ENCODE peak calls at places on chromosomes 3 and 15, in ten cellular contexts. V is NCI-H1092 treated with DMSO at 0.1 percent for 48 hours; R is HuH-7; U is SK-N-SH; J is activated CD8-positive, alpha-beta memory T cell treated with anti-CD3 and anti-CD28 coated beads for 48 hours; W is stimulated activated CD8-positive, alpha-beta memory T cell treated with anti-CD3 and anti-CD28 coated beads, Interleukin-4, amount 100 ng/mL, for 4 hours; P is ELF-1; O is T-cell; M is hepatocyte; L is central memory CD8-positive, alpha-beta T cell. G is an unnamed sample.

GRCh38 chr3:194749631-194750271 is 64.1 kb downstream of the FAM43A start:
- DNase-seq in R (peak), O (no peak), L (no peak), M (peak), W (no peak), U (peak), P (peak), V (no peak), J (no peak), G (no peak)

GRCh38 chr3:94990952-94991705 is 928.3 kb downstream of the NSUN3 start:
- DNase-seq in M (no peak), U (no peak), P (no peak), J (no peak), R (no peak), W (no peak), L (no peak), O (no peak), V (no peak), G (no peak)

GRCh38 chr3:97662264-97662663 is 102.3 kb upstream of the ARL6 start:
- DNase-seq in J (no peak), L (no peak), R (no peak), M (no peak), U (no peak), P (no peak), O (no peak), V (no peak), W (no peak), G (no peak)

GRCh38 chr3:72345237-72345878 is 502.9 kb downstream of the SHQ1 start:
- DNase-seq in P (no peak), U (no peak), V (no peak), O (no peak), L (no peak), M (no peak), W (no peak), J (no peak), R (no peak), G (no peak)

GRCh38 chr3:49133226-49133951 is 539 bp upstream of the LAMB2 start:
- DNase-seq in P (peak), R (peak), L (no peak), J (no peak), O (no peak), M (peak), U (peak), V (peak), W (no peak), G (no peak)

GRCh38 chr15:51237816-51238215 is 100.6 kb downstream of the CYP19A1 start:
- DNase-seq in J (no peak), R (no peak), P (no peak), M (no peak), V (no peak), W (no peak), L (no peak), U (no peak), O (no peak), G (no peak)

GRCh38 chr3:127078626-127079025 is 95.7 kb downstream of the PLXNA1 start:
- DNase-seq in M (no peak), L (no peak), O (no peak), U (no peak), R (no peak), W (no peak), P (no peak), J (no peak), V (no peak), G (no peak)

GRCh38 chr15:70826634-70827033 is 27.3 kb downstream of the LARP6 start:
- DNase-seq in L (no peak), P (peak), M (peak), V (no peak), R (no peak), O (no peak), W (no peak), U (no peak), J (no peak), G (no peak)

GRCh38 chr15:96237002-96237401 is 93.5 kb upstream of the NR2F2 start:
- DNase-seq in J (no peak), U (no peak), M (no peak), O (no peak), R (no peak), V (no peak), W (no peak), P (no peak), L (no peak), G (no peak)

GRCh38 chr3:5731100-5731499 is 543.6 kb downstream of the EDEM1 start:
- DNase-seq in P (no peak), R (peak), L (no peak), U (peak), J (no peak), V (no peak), M (peak), W (no peak), O (no peak), G (peak)

GRCh38 chr15:65651831-65652749 is 30.4 kb downstream of the SLC24A1 start:
- DNase-seq in P (no peak), L (no peak), V (no peak), U (no peak), R (no peak), J (no peak), O (no peak), W (no peak), M (no peak), G (no peak)

GRCh38 chr3:179720196-179720595 is 67.4 kb downstream of the USP13 start:
- DNase-seq in O (no peak), U (no peak), V (no peak), J (no peak), L (no peak), P (no peak), W (no peak), R (no peak), M (no peak), G (no peak)

GRCh38 chr3:150970665-150971327 is 1.7 kb downstream of the CLRN1 start:
- DNase-seq in P (no peak), M (no peak), W (no peak), R (no peak), J (no peak), L (no peak), V (no peak), U (no peak), O (no peak), G (no peak)

GRCh38 chr3:170802164-170803151 is 67.5 kb downstream of the RPL22L1 start:
- DNase-seq in V (no peak), J (no peak), P (no peak), L (no peak), W (no peak), M (peak), O (no peak), U (no peak), R (no peak), G (no peak)

GRCh38 chr3:155548194-155548593 is 196.7 kb downstream of the PLCH1 start:
- DNase-seq in U (no peak), O (no peak), R (no peak), P (no peak), V (no peak), M (peak), L (no peak), W (no peak), J (no peak), G (no peak)

G was measured in GM20000.